ENCODE peak calls at places on chromosome 18, in nine cellular contexts. O is pancreas; M is heart right ventricle; U is vagina; C is H9; L is stomach; T is naive thymus-derived CD4-positive, alpha-beta T cell; J is iPS DF 6.9; G is tibial artery. V is an unnamed sample.

GRCh38 chr18:13800505-13801259 is 23.3 kb upstream of the MC5R start:
- DNase-seq in O (peak; percentile 82), M (peak; percentile 78), U (no peak), C (peak; percentile 76), L (peak; percentile 80), T (peak; percentile 54), J (no peak), G (peak; percentile 73), V (peak; percentile 80)

GRCh38 chr18:55488473-55488872 is 99.5 kb downstream of the TCF4 start:
- DNase-seq in O (no peak), M (no peak), U (no peak), C (peak; percentile 78), L (no peak), T (no peak), J (peak; percentile 54), G (no peak), V (no peak)

GRCh38 chr18:47754311-47755101 is 176.0 kb downstream of the SMAD2 start:
- DNase-seq in O (peak; percentile 81), M (peak; percentile 39), U (peak; percentile 75), C (peak; percentile 91), L (peak; percentile 43), T (peak; percentile 71), J (peak; percentile 71), G (no peak), V (peak; percentile 12)

GRCh38 chr18:46174317-46175039 is 70.3 kb downstream of the HAUS1 start:
- DNase-seq in O (peak; percentile 66), M (peak; percentile 30), U (no peak), C (peak; percentile 43), L (peak; percentile 31), T (peak; percentile 63), J (no peak), G (peak; percentile 65), V (peak; percentile 18)

GRCh38 chr18:53795061-53795460 is 429.4 kb downstream of the MBD2 start:
- DNase-seq in O (no peak), M (no peak), U (no peak), C (no peak), L (no peak), T (no peak), J (no peak), G (no peak), V (no peak)

GRCh38 chr18:42742976-42743755 is 372.3 kb downstream of the RIT2 start:
- DNase-seq in O (no peak), M (no peak), U (no peak), C (no peak), L (no peak), T (no peak), J (no peak), G (no peak), V (no peak)

GRCh38 chr18:39441648-39442047 is 1876.0 kb upstream of the CELF4 start:
- DNase-seq in O (no peak), M (no peak), U (no peak), C (no peak), L (no peak), T (no peak), J (no peak), G (no peak), V (no peak)

GRCh38 chr18:1039421-1039820 is 134.8 kb downstream of the ADCYAP1 start:
- DNase-seq in O (no peak), M (no peak), U (no peak), C (no peak), L (no peak), T (no peak), J (no peak), G (no peak), V (no peak)

GRCh38 chr18:59752666-59753065 is 55.4 kb upstream of the CCBE1 start:
- DNase-seq in O (no peak), M (no peak), U (no peak), C (no peak), L (no peak), T (no peak), J (no peak), G (no peak), V (no peak)

GRCh38 chr18:45664824-45665763 is 49.8 kb downstream of the SLC14A2 start:
- DNase-seq in O (no peak), M (no peak), U (no peak), C (peak; percentile 62), L (peak; percentile 71), T (peak; percentile 52), J (peak; percentile 54), G (peak; percentile 80), V (peak; percentile 74)

GRCh38 chr18:3281456-3282400 is 19.8 kb downstream of the MYL12B start:
- DNase-seq in O (no peak), M (no peak), U (no peak), C (no peak), L (no peak), T (no peak), J (no peak), G (no peak), V (peak; percentile 79)

GRCh38 chr18:62702259-62702658 is 13.1 kb upstream of the PHLPP1 start:
- DNase-seq in O (no peak), M (no peak), U (no peak), C (no peak), L (no peak), T (no peak), J (no peak), G (no peak), V (no peak)

GRCh38 chr18:35639296-35639695 is 57.8 kb downstream of the GALNT1 start:
- DNase-seq in O (no peak), M (no peak), U (no peak), C (no peak), L (no peak), T (no peak), J (no peak), G (no peak), V (no peak)

GRCh38 chr18:52435301-52435700 is 95.3 kb downstream of the DCC start:
- DNase-seq in O (no peak), M (no peak), U (no peak), C (no peak), L (no peak), T (no peak), J (no peak), G (no peak), V (no peak)

GRCh38 chr18:13612111-13612997 is 114.0 kb downstream of the FAM210A start:
- DNase-seq in O (no peak), M (no peak), U (peak; percentile 87), C (no peak), L (peak; percentile 44), T (peak; percentile 63), J (no peak), G (no peak), V (peak; percentile 66)

GRCh38 chr18:35409921-35410320 is 32.8 kb upstream of the ZNF396 start:
- DNase-seq in O (no peak), M (no peak), U (no peak), C (no peak), L (no peak), T (no peak), J (no peak), G (no peak), V (peak; percentile 49)

GRCh38 chr18:32277492-32277988 is 87.7 kb downstream of the MEP1B start:
- DNase-seq in O (no peak), M (no peak), U (no peak), C (no peak), L (no peak), T (no peak), J (no peak), G (no peak), V (peak; percentile 22)

GRCh38 chr18:68984342-68984741 is 186.5 kb downstream of the CCDC102B start:
- DNase-seq in O (no peak), M (no peak), U (no peak), C (no peak), L (no peak), T (no peak), J (no peak), G (no peak), V (no peak)

DNA sequence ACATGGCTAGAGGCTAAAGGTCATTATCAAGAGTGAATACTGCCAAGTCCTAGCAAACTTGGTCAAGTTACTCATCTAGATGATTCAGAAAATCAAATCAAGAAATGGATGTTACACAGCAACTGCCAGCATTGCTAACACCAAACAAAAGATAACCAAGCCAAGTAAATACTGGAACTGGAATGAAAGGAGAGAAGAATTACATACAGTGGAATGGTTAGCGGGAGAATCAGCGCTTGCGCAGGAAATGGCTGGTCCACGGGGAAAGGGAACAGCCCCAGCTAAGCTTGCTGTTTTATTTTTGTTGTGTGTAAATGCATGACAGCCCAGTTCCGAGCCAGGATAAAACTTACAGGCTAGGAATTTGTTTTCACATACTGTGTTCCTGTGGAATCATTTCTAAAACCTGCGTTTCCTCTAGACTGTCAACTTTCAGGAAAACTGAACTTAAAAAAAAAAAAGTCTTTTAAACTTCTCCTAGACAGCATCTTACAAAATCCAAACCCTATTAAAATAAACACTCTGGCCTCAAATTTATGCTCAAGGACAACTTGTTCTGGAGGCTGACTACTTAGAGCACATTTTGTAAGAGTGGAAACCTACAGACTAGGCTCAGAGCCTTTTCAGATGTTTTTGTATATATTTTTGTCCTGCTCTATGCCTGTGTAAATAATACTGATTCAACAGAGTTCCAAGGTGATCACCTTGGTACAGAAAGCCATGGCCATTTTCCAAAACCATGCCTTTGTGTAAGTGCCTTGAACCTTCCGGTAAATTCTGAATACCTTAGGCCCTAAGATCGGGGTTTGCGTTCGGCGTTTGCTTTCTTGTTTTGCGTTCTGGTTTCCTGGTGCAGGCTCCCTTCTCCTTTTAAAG is 30.7 kb upstream of the TXNDC2 start:
- DNase-seq in O (no peak), M (no peak), U (no peak), C (no peak), L (peak; percentile 61), T (no peak), J (no peak), G (no peak), V (no peak)
- H3K27ac ChIP-seq in O (peak overlapping the region; percentile 86), M (no peak overlapping the region), U (peak overlapping the region; percentile 63), C (no peak overlapping the region), L (peak overlapping the region; percentile 86), T (no peak overlapping the region), J (no peak overlapping the region), G (peak overlapping the region; percentile 82), V (peak overlapping the region; percentile 78)

DNA sequence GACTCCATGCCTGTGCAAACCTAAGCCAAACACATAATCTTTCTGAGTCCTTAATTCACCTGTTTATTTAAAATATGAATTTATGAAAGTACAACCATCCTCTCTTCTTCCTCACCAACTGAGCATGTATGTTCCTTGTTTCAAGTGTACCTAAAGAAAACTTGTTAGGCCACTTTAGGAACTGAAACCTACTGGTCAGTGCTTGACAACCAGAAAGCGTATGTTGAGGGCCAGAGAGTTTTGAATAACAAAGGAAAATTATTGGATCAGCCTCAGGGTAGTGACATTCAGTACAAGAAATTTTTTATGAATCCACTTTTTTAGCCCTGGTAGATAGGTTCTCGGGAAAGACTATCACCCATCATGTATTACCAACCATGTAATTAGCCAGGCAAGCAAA is 847.6 kb upstream of the CELF4 start:
- DNase-seq in O (no peak), M (no peak), U (no peak), C (no peak), L (no peak), T (no peak), J (no peak), G (no peak), V (no peak)
- H3K9me3 ChIP-seq in O (no peaks in the 10 kb centered on the region), M (no peaks in the 10 kb centered on the region), U (no peaks in the 10 kb centered on the region), C (no peaks in the 10 kb centered on the region), L (no peaks in the 10 kb centered on the region), T (no peaks in the 10 kb centered on the region), J (no peaks in the 10 kb centered on the region), G (no peaks in the 10 kb centered on the region), V (no peaks in the 10 kb centered on the region)

GRCh38 chr18:12014976-12015696 is 33.8 kb downstream of the IMPA2 start:
- DNase-seq in O (no peak), M (no peak), U (no peak), C (no peak), L (no peak), T (no peak), J (no peak), G (no peak), V (no peak)
- H3K27ac ChIP-seq in O (peak overlapping the region; percentile 85), M (peak overlapping the region; percentile 83), U (peak overlapping the region; percentile 28), C (no peak overlapping the region), L (peak overlapping the region; percentile 87), T (no peak overlapping the region), J (no peak overlapping the region), G (no peak overlapping the region), V (peak overlapping the region; percentile 84)

GRCh38 chr18:78729099-78729467 is 250.5 kb upstream of the SALL3 start:
- DNase-seq in O (no peak), M (no peak), U (no peak), C (peak; percentile 14), L (peak; percentile 21), T (no peak), J (no peak), G (peak; percentile 31), V (no peak)
- H3K9me3 ChIP-seq in O (no peaks in the 10 kb centered on the region), M (no peaks in the 10 kb centered on the region), U (no peaks in the 10 kb centered on the region), C (no peaks in the 10 kb centered on the region), L (no peaks in the 10 kb centered on the region), T (no peaks in the 10 kb centered on the region), J (no peaks in the 10 kb centered on the region), G (no peaks in the 10 kb centered on the region), V (no peaks in the 10 kb centered on the region)

V was measured in small intestine.